ENCODE peak calls at places on chromosomes 16 and 17, in eight cellular contexts. One of them, this sample, is unnamed. For H3K9me3, the result is how much of the 10 kb centered on the place peaks cover.

GRCh38 chr16:11049396-11050059 is 105.2 kb downstream of the CLEC16A start:
- DNase-seq in cardiac muscle cell: no peak
- DNase-seq in PC-9: peak
- DNase-seq in H9: peak
- DNase-seq in tibial nerve: no peak
- DNase-seq in ascending aorta: peak
- DNase-seq in RWPE2: no peak
- DNase-seq in adrenal gland: no peak
- DNase-seq in this sample: no peak

GRCh38 chr16:2959206-2959605 is 4.9 kb upstream of the KREMEN2 start:
- DNase-seq in RWPE2: no peak
- DNase-seq in ascending aorta: no peak
- DNase-seq in tibial nerve: no peak
- DNase-seq in PC-9: no peak
- DNase-seq in cardiac muscle cell: no peak
- DNase-seq in adrenal gland: no peak
- DNase-seq in H9: peak
- DNase-seq in this sample: no peak

GRCh38 chr17:18039535-18040286 is 503 bp downstream of the GID4 start:
- DNase-seq in tibial nerve: peak
- DNase-seq in cardiac muscle cell: peak
- DNase-seq in ascending aorta: peak
- DNase-seq in adrenal gland: peak
- DNase-seq in PC-9: peak
- DNase-seq in H9: peak
- DNase-seq in RWPE2: peak
- DNase-seq in this sample: peak

GRCh38 chr17:42780816-42781638 is 617 bp downstream of the WNK4 start:
- DNase-seq in tibial nerve: no peak
- DNase-seq in adrenal gland: no peak
- DNase-seq in cardiac muscle cell: peak
- DNase-seq in ascending aorta: no peak
- DNase-seq in PC-9: no peak
- DNase-seq in RWPE2: no peak
- DNase-seq in H9: peak
- DNase-seq in this sample: no peak

GRCh38 chr16:22890976-22891375 is 77.0 kb downstream of the HS3ST2 start:
- DNase-seq in PC-9: peak
- DNase-seq in cardiac muscle cell: no peak
- DNase-seq in adrenal gland: no peak
- DNase-seq in RWPE2: no peak
- DNase-seq in ascending aorta: no peak
- DNase-seq in H9: no peak
- DNase-seq in tibial nerve: no peak
- DNase-seq in this sample: no peak

GRCh38 chr17:43353364-43353763 is 45.4 kb upstream of the ARL4D start:
- DNase-seq in cardiac muscle cell: no peak
- DNase-seq in H9: no peak
- DNase-seq in RWPE2: no peak
- DNase-seq in PC-9: no peak
- DNase-seq in ascending aorta: no peak
- DNase-seq in adrenal gland: no peak
- DNase-seq in tibial nerve: no peak
- DNase-seq in this sample: no peak

GRCh38 chr16:55470533-55471371 is 8.2 kb upstream of the MMP2 start:
- DNase-seq in ascending aorta: peak
- DNase-seq in PC-9: peak
- DNase-seq in cardiac muscle cell: no peak
- DNase-seq in adrenal gland: no peak
- DNase-seq in tibial nerve: peak
- DNase-seq in H9: peak
- DNase-seq in RWPE2: no peak
- DNase-seq in this sample: no peak

GRCh38 chr17:42248351-42249179 is 27.6 kb downstream of the STAT5B start:
- DNase-seq in tibial nerve: peak
- DNase-seq in PC-9: no peak
- DNase-seq in cardiac muscle cell: peak
- DNase-seq in adrenal gland: peak
- DNase-seq in RWPE2: no peak
- DNase-seq in ascending aorta: peak
- DNase-seq in H9: no peak
- DNase-seq in this sample: peak

GRCh38 chr17:40025991-40026815 is 11.0 kb downstream of the CSF3 start:
- DNase-seq in RWPE2: peak
- DNase-seq in PC-9: peak
- DNase-seq in adrenal gland: no peak
- DNase-seq in cardiac muscle cell: no peak
- DNase-seq in tibial nerve: no peak
- DNase-seq in ascending aorta: no peak
- DNase-seq in H9: no peak
- DNase-seq in this sample: peak

GRCh38 chr16:12629271-12629670 is 174.4 kb downstream of the CPPED1 start:
- DNase-seq in ascending aorta: no peak
- DNase-seq in tibial nerve: no peak
- DNase-seq in cardiac muscle cell: no peak
- DNase-seq in H9: no peak
- DNase-seq in adrenal gland: no peak
- DNase-seq in RWPE2: no peak
- DNase-seq in PC-9: no peak
- DNase-seq in this sample: no peak

GRCh38 chr17:38561416-38562214 is 44.1 kb downstream of the SRCIN1 start:
- DNase-seq in ascending aorta: no peak
- DNase-seq in adrenal gland: no peak
- DNase-seq in H9: peak
- DNase-seq in cardiac muscle cell: peak
- DNase-seq in tibial nerve: no peak
- DNase-seq in RWPE2: no peak
- DNase-seq in PC-9: no peak
- DNase-seq in this sample: no peak

GRCh38 chr16:55901756-55902155 is 26.6 kb upstream of the CES5A start:
- DNase-seq in ascending aorta: no peak
- DNase-seq in H9: no peak
- DNase-seq in adrenal gland: no peak
- DNase-seq in PC-9: no peak
- DNase-seq in RWPE2: no peak
- DNase-seq in tibial nerve: no peak
- DNase-seq in cardiac muscle cell: no peak
- DNase-seq in this sample: no peak

GRCh38 chr16:49834496-49835009 is 21.4 kb downstream of the ZNF423 start:
- DNase-seq in cardiac muscle cell: peak
- DNase-seq in tibial nerve: no peak
- DNase-seq in H9: no peak
- DNase-seq in adrenal gland: no peak
- DNase-seq in ascending aorta: peak
- DNase-seq in RWPE2: no peak
- DNase-seq in PC-9: no peak
- DNase-seq in this sample: no peak

GRCh38 chr17:4710693-4711634 is 532 bp downstream of the ARRB2 start:
- DNase-seq in tibial nerve: no peak
- DNase-seq in H9: no peak
- DNase-seq in adrenal gland: no peak
- DNase-seq in PC-9: no peak
- DNase-seq in ascending aorta: no peak
- DNase-seq in cardiac muscle cell: no peak
- DNase-seq in RWPE2: no peak
- DNase-seq in this sample: peak

GRCh38 chr17:76382803-76383644 is 1.4 kb upstream of the SPHK1 start:
- DNase-seq in tibial nerve: no peak
- DNase-seq in RWPE2: peak
- DNase-seq in PC-9: no peak
- DNase-seq in ascending aorta: peak
- DNase-seq in H9: peak
- DNase-seq in cardiac muscle cell: peak
- DNase-seq in adrenal gland: no peak
- DNase-seq in this sample: peak

GRCh38 chr17:18267366-18267765 is 6.9 kb downstream of the MIEF2 start:
- DNase-seq in cardiac muscle cell: no peak
- DNase-seq in PC-9: no peak
- DNase-seq in H9: peak
- DNase-seq in adrenal gland: no peak
- DNase-seq in ascending aorta: no peak
- DNase-seq in tibial nerve: no peak
- DNase-seq in RWPE2: no peak
- DNase-seq in this sample: no peak

GRCh38 chr16:1338855-1339675 is 5.6 kb downstream of the BAIAP3 start:
- DNase-seq in RWPE2: no peak
- DNase-seq in tibial nerve: no peak
- DNase-seq in cardiac muscle cell: no peak
- DNase-seq in ascending aorta: no peak
- DNase-seq in H9: no peak
- DNase-seq in PC-9: no peak
- DNase-seq in adrenal gland: no peak
- DNase-seq in this sample: no peak

GRCh38 chr16:68328151-68328859 is 17.5 kb downstream of the PRMT7 start:
- DNase-seq in cardiac muscle cell: peak
- DNase-seq in tibial nerve: peak
- DNase-seq in RWPE2: peak
- DNase-seq in adrenal gland: peak
- DNase-seq in PC-9: peak
- DNase-seq in ascending aorta: peak
- DNase-seq in H9: peak
- DNase-seq in this sample: peak

GRCh38 chr17:5587431-5588032 is 3.2 kb upstream of the NLRP1 start:
- DNase-seq in PC-9: peak
- DNase-seq in cardiac muscle cell: peak
- DNase-seq in tibial nerve: no peak
- DNase-seq in adrenal gland: peak
- DNase-seq in H9: no peak
- DNase-seq in RWPE2: no peak
- DNase-seq in ascending aorta: peak
- DNase-seq in this sample: peak

GRCh38 chr16:69839798-69840409 is 77.8 kb downstream of the WWP2 start:
- DNase-seq in PC-9: no peak
- DNase-seq in ascending aorta: no peak
- DNase-seq in cardiac muscle cell: no peak
- DNase-seq in tibial nerve: no peak
- DNase-seq in RWPE2: no peak
- DNase-seq in adrenal gland: no peak
- DNase-seq in H9: no peak
- DNase-seq in this sample: no peak

GRCh38 chr16:24572069-24572468 is 32.7 kb downstream of the RBBP6 start:
- DNase-seq in PC-9: no peak
- DNase-seq in cardiac muscle cell: no peak
- DNase-seq in ascending aorta: no peak
- DNase-seq in H9: no peak
- DNase-seq in RWPE2: no peak
- DNase-seq in adrenal gland: no peak
- DNase-seq in tibial nerve: no peak
- DNase-seq in this sample: no peak
- H3K27ac ChIP-seq in PC-9: no peak
- H3K27ac ChIP-seq in cardiac muscle cell: no peak
- H3K27ac ChIP-seq in ascending aorta: no peak
- H3K27ac ChIP-seq in H9: no peak
- H3K27ac ChIP-seq in RWPE2: no peak
- H3K27ac ChIP-seq in adrenal gland: no peak
- H3K27ac ChIP-seq in tibial nerve: no peak
- H3K27ac ChIP-seq in this sample: no peak

GRCh38 chr16:74320707-74321106 is 24.1 kb downstream of the PSMD7 start:
- DNase-seq in RWPE2: no peak
- DNase-seq in ascending aorta: no peak
- DNase-seq in adrenal gland: peak
- DNase-seq in cardiac muscle cell: no peak
- DNase-seq in tibial nerve: no peak
- DNase-seq in PC-9: no peak
- DNase-seq in H9: no peak
- DNase-seq in this sample: no peak

GRCh38 chr16:74321356-74321755 is 24.7 kb downstream of the PSMD7 start:
- DNase-seq in RWPE2: no peak
- DNase-seq in ascending aorta: no peak
- DNase-seq in cardiac muscle cell: no peak
- DNase-seq in tibial nerve: no peak
- DNase-seq in PC-9: no peak
- DNase-seq in adrenal gland: peak
- DNase-seq in H9: no peak
- DNase-seq in this sample: no peak

GRCh38 chr16:74322301-74322710 is 25.7 kb downstream of the PSMD7 start:
- DNase-seq in RWPE2: no peak
- DNase-seq in tibial nerve: no peak
- DNase-seq in PC-9: no peak
- DNase-seq in H9: no peak
- DNase-seq in cardiac muscle cell: no peak
- DNase-seq in ascending aorta: no peak
- DNase-seq in adrenal gland: no peak
- DNase-seq in this sample: no peak

GRCh38 chr16:74325331-74325730 is 28.7 kb downstream of the PSMD7 start:
- DNase-seq in cardiac muscle cell: no peak
- DNase-seq in ascending aorta: no peak
- DNase-seq in PC-9: no peak
- DNase-seq in adrenal gland: no peak
- DNase-seq in RWPE2: no peak
- DNase-seq in H9: no peak
- DNase-seq in tibial nerve: no peak
- DNase-seq in this sample: no peak
- TF ChIP-seq CTCF in cardiac muscle cell: no peak
- TF ChIP-seq CTCF in ascending aorta: no peak
- TF ChIP-seq CTCF in PC-9: no peak
- TF ChIP-seq CTCF in adrenal gland: no peak
- TF ChIP-seq CTCF in RWPE2: no peak
- TF ChIP-seq CTCF in H9: no peak
- TF ChIP-seq CTCF in tibial nerve: no peak
- TF ChIP-seq CTCF in this sample: no peak

GRCh38 chr16:88999457-89000206 is 22.6 kb upstream of the CBFA2T3 start:
- DNase-seq in adrenal gland: no peak
- DNase-seq in H9: peak
- DNase-seq in RWPE2: no peak
- DNase-seq in cardiac muscle cell: no peak
- DNase-seq in tibial nerve: no peak
- DNase-seq in PC-9: no peak
- DNase-seq in ascending aorta: no peak
- DNase-seq in this sample: no peak
- H3K9me3 ChIP-seq in adrenal gland: under half
- H3K9me3 ChIP-seq in H9: under half
- H3K9me3 ChIP-seq in RWPE2: under half
- H3K9me3 ChIP-seq in cardiac muscle cell: under half
- H3K9me3 ChIP-seq in tibial nerve: under half
- H3K9me3 ChIP-seq in PC-9: under half
- H3K9me3 ChIP-seq in ascending aorta: under half
- H3K9me3 ChIP-seq in this sample: under half

DNA sequence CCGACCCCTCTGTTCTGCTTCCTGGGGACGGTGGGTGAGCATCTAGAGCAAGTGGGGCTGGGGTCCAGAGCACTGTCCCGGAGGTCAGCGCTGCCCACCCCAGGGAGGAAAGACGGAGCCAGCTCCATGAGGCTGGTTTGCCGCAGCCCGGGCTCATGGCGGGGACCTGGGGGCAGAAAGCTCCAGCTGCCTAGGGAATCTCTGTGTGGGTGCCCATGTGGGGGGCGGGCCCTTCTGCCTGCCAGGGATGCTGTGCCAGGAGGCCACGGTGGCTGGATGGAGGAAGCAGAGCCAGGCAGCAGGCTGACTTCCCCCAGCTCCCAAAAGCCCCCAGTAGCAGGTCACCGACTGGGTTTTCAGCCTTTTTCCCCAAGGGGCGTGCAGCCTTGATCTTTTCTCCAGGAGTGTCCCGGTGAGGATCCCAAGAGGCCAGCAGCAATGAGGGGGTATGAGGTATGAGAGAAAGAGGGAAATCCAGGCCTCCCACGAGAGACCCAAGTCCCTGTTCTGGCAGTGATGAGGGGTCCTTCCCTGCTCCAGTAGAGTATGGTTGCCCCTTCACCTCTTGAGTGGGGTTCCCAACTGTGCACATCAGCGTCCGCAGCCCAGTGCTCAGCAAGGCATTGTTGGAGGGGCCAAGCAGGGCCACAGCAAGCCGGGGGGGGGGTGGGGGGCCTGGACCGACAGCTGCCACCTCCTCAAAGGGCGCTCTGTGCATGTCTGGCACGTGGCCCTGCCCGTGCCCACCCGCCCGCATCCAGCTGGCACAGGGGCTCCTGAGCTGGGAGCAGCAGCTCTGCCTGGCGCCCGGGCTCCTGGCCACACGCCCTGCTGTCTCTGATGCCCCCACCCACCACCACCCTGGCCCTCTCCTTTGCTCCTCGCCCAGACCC is 15.6 kb upstream of the BCAR1 start:
- DNase-seq in ascending aorta: no peak
- DNase-seq in H9: no peak
- DNase-seq in RWPE2: peak
- DNase-seq in PC-9: no peak
- DNase-seq in cardiac muscle cell: no peak
- DNase-seq in tibial nerve: no peak
- DNase-seq in adrenal gland: no peak
- DNase-seq in this sample: no peak
- H3K27ac ChIP-seq in ascending aorta: peak
- H3K27ac ChIP-seq in H9: no peak
- H3K27ac ChIP-seq in RWPE2: peak
- H3K27ac ChIP-seq in PC-9: no peak
- H3K27ac ChIP-seq in cardiac muscle cell: peak
- H3K27ac ChIP-seq in tibial nerve: peak
- H3K27ac ChIP-seq in adrenal gland: no peak
- H3K27ac ChIP-seq in this sample: no peak